ENCODE peak calls at places on chromosomes 11 and 22, in nine cellular contexts. L is suprapubic skin, R is K562, S is HCT116, M is sigmoid colon, Y is H1, H is SK-N-SH, V is transverse colon, Q is Panc1. P is an unnamed sample.

GRCh38 chr11:117217141-117217609 is 14.7 kb downstream of the PCSK7 start:
- DNase-seq in Q (no peak), H (no peak), R (no peak), L (peak), S (no peak), Y (no peak), M (peak), V (no peak), P (no peak)

GRCh38 chr22:23204541-23205157 is 24.3 kb downstream of the BCR start:
- DNase-seq in R (no peak), L (peak), S (no peak), M (peak), Y (no peak), Q (no peak), H (peak), V (no peak), P (no peak)

GRCh38 chr11:59787816-59788215 is 22.8 kb downstream of the MRPL16 start:
- DNase-seq in V (no peak), Q (no peak), M (no peak), L (no peak), R (no peak), H (no peak), S (no peak), Y (no peak), P (no peak)

GRCh38 chr22:45612451-45612901 is 59.2 kb upstream of the ATXN10 start:
- DNase-seq in R (no peak), V (no peak), Y (no peak), L (peak), H (no peak), Q (no peak), S (no peak), M (peak), P (peak)

GRCh38 chr11:18671246-18671645 is 27.3 kb upstream of the TMEM86A start:
- DNase-seq in R (no peak), V (no peak), H (no peak), L (no peak), M (no peak), Y (no peak), S (no peak), Q (no peak), P (no peak)

GRCh38 chr22:22137891-22138290 is 106.7 kb upstream of the VPREB1 start:
- DNase-seq in V (no peak), Q (no peak), M (no peak), L (no peak), H (no peak), S (no peak), R (no peak), Y (no peak), P (no peak)

GRCh38 chr11:2655320-2655719 is 44.5 kb downstream of the KCNQ1OT1 start:
- DNase-seq in R (peak), V (no peak), H (no peak), L (peak), S (no peak), M (no peak), Q (no peak), Y (no peak), P (no peak)

GRCh38 chr11:77287615-77288273 is 13.7 kb downstream of the GDPD4 start:
- DNase-seq in R (no peak), V (no peak), H (no peak), L (no peak), Q (peak), S (no peak), M (no peak), Y (no peak), P (no peak)

GRCh38 chr11:12219732-12220131 is 109.3 kb downstream of the MICAL2 start:
- DNase-seq in L (no peak), H (no peak), Y (no peak), R (no peak), V (no peak), S (no peak), Q (no peak), M (no peak), P (no peak)

GRCh38 chr11:64285885-64286800 is 495 bp downstream of the GPR137 start:
- DNase-seq in H (peak), V (peak), Y (no peak), R (no peak), S (no peak), L (no peak), M (no peak), Q (no peak), P (no peak)

GRCh38 chr22:40950888-40951794 is at the start of gene RBX1:
- DNase-seq in S (peak), R (peak), M (peak), Q (peak), H (peak), V (peak), L (peak), Y (peak), P (peak)

GRCh38 chr22:49532831-49533802 is 294.6 kb downstream of the BRD1 start:
- DNase-seq in Q (no peak), L (peak), H (no peak), V (no peak), Y (no peak), M (peak), S (no peak), R (no peak), P (no peak)

GRCh38 chr22:46054878-46055158 is 77.9 kb upstream of the WNT7B start:
- DNase-seq in V (no peak), Y (no peak), M (no peak), S (no peak), R (no peak), Q (no peak), L (no peak), H (no peak), P (no peak)

GRCh38 chr11:10076458-10077141 is 217.4 kb downstream of the SBF2 start:
- DNase-seq in L (no peak), M (peak), Y (peak), R (peak), S (peak), Q (no peak), H (no peak), V (peak), P (peak)

GRCh38 chr11:7949934-7950333 is 8.4 kb upstream of the OR10A3 start:
- DNase-seq in Y (no peak), S (no peak), Q (no peak), H (no peak), R (no peak), M (no peak), V (no peak), L (no peak), P (no peak)

GRCh38 chr11:7941608-7942007 is at the start of gene OR10A3:
- DNase-seq in Q (no peak), H (no peak), S (no peak), R (no peak), M (no peak), V (no peak), L (no peak), Y (no peak), P (no peak)

GRCh38 chr11:7941141-7941540 is 367 bp downstream of the OR10A3 start:
- DNase-seq in Q (no peak), H (no peak), L (no peak), Y (no peak), S (no peak), R (no peak), M (no peak), V (no peak), P (no peak)

GRCh38 chr11:7944123-7944522 is 2.6 kb upstream of the OR10A3 start:
- DNase-seq in L (no peak), V (no peak), H (no peak), M (no peak), S (no peak), Q (no peak), Y (no peak), R (no peak), P (no peak)
- TF ChIP-seq POLR2AphosphoS5 in L (no peak), V (no peak), H (no peak), M (no peak), S (no peak), Q (no peak), Y (no peak), R (no peak), P (no peak)

GRCh38 chr22:26481112-26481693 is 2.4 kb downstream of the HPS4 start:
- DNase-seq in S (no peak), L (no peak), V (no peak), Y (no peak), M (no peak), Q (no peak), R (no peak), H (no peak), P (no peak)

GRCh38 chr22:26479792-26480610 is 3.6 kb downstream of the HPS4 start:
- DNase-seq in S (no peak), V (no peak), L (no peak), Q (no peak), H (no peak), M (no peak), R (no peak), Y (no peak), P (peak)

GRCh38 chr22:26480611-26480932 is 3.0 kb downstream of the HPS4 start:
- DNase-seq in Q (no peak), S (no peak), H (no peak), Y (no peak), L (no peak), V (no peak), M (no peak), R (no peak), P (no peak)

GRCh38 chr22:26477341-26477731 is 6.2 kb downstream of the HPS4 start:
- DNase-seq in L (no peak), Q (no peak), Y (no peak), M (no peak), V (no peak), R (no peak), H (no peak), S (no peak), P (no peak)

GRCh38 chr22:26479043-26479791 is 4.4 kb downstream of the HPS4 start:
- DNase-seq in M (no peak), Q (no peak), H (no peak), Y (no peak), V (no peak), L (no peak), R (no peak), S (no peak), P (no peak)
- TF ChIP-seq CTCF in M (no peak), Q (no peak), H (no peak), Y (no peak), V (no peak), L (no peak), R (peak), S (no peak), P (no peak)

DNA sequence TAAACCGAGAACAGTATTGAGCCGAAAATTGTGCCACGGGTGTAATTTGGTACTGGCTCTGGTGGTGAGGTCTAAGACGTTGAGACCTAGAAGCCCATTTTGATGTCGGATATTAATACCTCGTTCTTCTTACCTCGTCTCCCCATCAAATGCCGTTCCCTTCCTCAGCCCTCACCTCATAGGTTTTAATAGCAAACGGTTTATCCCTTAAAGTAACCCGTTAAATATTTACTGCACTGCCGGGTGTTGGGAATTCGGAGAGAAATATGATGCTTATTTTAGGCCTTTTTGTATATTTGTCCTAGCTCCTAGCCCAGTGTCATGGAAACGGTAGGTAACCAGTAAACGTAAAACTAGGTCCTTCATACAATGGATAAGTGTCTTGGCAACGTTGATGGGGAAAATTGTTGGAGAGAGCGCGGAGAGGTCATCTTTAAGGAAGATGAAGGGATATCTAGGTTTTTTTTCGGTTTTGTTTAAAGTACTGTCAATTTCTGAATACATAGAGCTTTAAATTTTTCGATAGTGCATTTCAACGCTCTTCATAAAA is 954 bp downstream of the C11orf58 start:
- DNase-seq in L (no peak), M (no peak), V (no peak), Y (no peak), S (no peak), H (peak), R (no peak), Q (no peak), P (no peak)
- TF ChIP-seq POLR2AphosphoS5 in L (no peak), M (no peak), V (no peak), Y (no peak), S (no peak), H (no peak), R (no peak), Q (no peak), P (no peak)

GRCh38 chr11:72697814-72698213 is 23.6 kb upstream of the PDE2A start:
- DNase-seq in Q (no peak), L (no peak), S (no peak), H (no peak), Y (no peak), R (no peak), V (no peak), M (no peak), P (no peak)

GRCh38 chr11:72695354-72695753 is 21.1 kb upstream of the PDE2A start:
- DNase-seq in Q (no peak), Y (no peak), H (no peak), S (no peak), V (no peak), M (no peak), R (no peak), L (no peak), P (no peak)

GRCh38 chr11:72696866-72697428 is 22.7 kb upstream of the PDE2A start:
- DNase-seq in L (no peak), V (no peak), S (no peak), Q (no peak), H (no peak), R (peak), Y (no peak), M (peak), P (no peak)

GRCh38 chr11:72692498-72693237 is 18.4 kb upstream of the PDE2A start:
- DNase-seq in V (no peak), M (no peak), H (no peak), R (no peak), Q (no peak), Y (no peak), S (no peak), L (no peak), P (no peak)

GRCh38 chr11:72693271-72693968 is 19.2 kb upstream of the PDE2A start:
- DNase-seq in Y (no peak), L (no peak), H (no peak), V (no peak), S (no peak), Q (no peak), M (no peak), R (no peak), P (no peak)
- TF ChIP-seq CTCF in Y (peak), L (no peak), H (no peak), V (no peak), S (peak), Q (no peak), M (no peak), R (no peak), P (no peak)

DNA sequence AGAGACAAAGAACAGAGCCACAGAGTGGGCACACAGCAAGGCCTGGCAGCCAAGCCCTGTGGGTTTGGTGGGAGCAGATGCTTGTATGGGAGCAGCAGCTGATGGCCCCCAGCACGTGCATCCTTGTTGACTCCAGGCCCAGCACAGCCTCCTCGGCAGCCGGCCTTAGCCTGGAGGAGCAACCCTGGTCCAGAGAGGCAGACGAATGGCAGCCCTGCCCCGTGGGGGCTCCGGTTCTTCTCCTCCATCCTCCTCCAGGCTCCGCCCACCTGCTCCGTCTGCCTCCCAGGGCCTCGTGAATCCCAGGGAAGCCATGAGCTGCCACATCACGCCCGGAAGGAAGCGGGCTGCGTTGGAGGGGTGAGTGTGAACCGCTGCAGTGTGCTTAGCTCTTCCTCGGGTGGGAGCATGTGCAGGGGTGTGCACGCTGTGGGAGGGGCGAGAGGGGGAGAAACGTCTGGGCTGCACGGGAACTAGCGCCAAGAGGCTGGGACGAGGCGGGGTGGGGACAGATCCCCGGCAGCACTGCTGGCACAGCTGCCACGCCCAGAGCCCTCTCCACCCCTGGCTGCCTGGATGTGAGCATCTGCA is 36.3 kb upstream of the JAM3 start:
- DNase-seq in V (no peak), H (no peak), Y (no peak), M (peak), S (no peak), Q (no peak), L (no peak), R (no peak), P (no peak)
- TF ChIP-seq POLR2AphosphoS5 in V (no peak), H (no peak), Y (no peak), M (peak), S (no peak), Q (no peak), L (no peak), R (no peak), P (no peak)